ENCODE peak calls at places on chromosomes 5 and 9, in four cellular contexts. One of them, this sample, is unnamed.
A peak's percentile ranks its signal among the peaks of the same experiment; 100 is the strongest.

GRCh38 chr5:177141496-177141895 is 7.9 kb downstream of the NSD1 start:
- DNase-seq in H1: no peak
- DNase-seq in GM12878: no peak
- DNase-seq in HCT116: no peak
- DNase-seq in this sample: no peak

GRCh38 chr5:173513521-173513991 is 102.9 kb downstream of the BOD1 start:
- DNase-seq in H1: no peak
- DNase-seq in HCT116: no peak
- DNase-seq in GM12878: no peak
- DNase-seq in this sample: no peak

GRCh38 chr9:114003756-114004155 is 74.3 kb downstream of the AMBP start:
- DNase-seq in H1: no peak
- DNase-seq in HCT116: no peak
- DNase-seq in GM12878: no peak
- DNase-seq in this sample: no peak

GRCh38 chr5:69308046-69308553 is 24.5 kb downstream of the CCDC125 start:
- DNase-seq in GM12878: no peak
- DNase-seq in HCT116: no peak
- DNase-seq in H1: no peak
- DNase-seq in this sample: no peak

GRCh38 chr9:38229123-38229829 is 160.2 kb upstream of the SHB start:
- DNase-seq in H1: no peak
- DNase-seq in HCT116: no peak
- DNase-seq in GM12878: no peak
- DNase-seq in this sample: no peak

GRCh38 chr9:33466565-33467495 is 6.9 kb downstream of the NOL6 start:
- DNase-seq in H1: peak; percentile 96
- DNase-seq in HCT116: no peak
- DNase-seq in GM12878: no peak
- DNase-seq in this sample: peak; percentile 88

GRCh38 chr5:10724799-10725507 is 36.1 kb downstream of the DAP start:
- DNase-seq in HCT116: peak; percentile 75
- DNase-seq in H1: no peak
- DNase-seq in GM12878: no peak
- DNase-seq in this sample: peak; percentile 24

GRCh38 chr9:22050924-22051323 is 41.8 kb upstream of the CDKN2B start:
- DNase-seq in HCT116: no peak
- DNase-seq in GM12878: no peak
- DNase-seq in H1: no peak
- DNase-seq in this sample: no peak

GRCh38 chr5:145509336-145510150 is 325.6 kb downstream of the PRELID2 start:
- DNase-seq in HCT116: no peak
- DNase-seq in H1: no peak
- DNase-seq in GM12878: no peak
- DNase-seq in this sample: no peak

GRCh38 chr5:170301149-170301548 is 3.6 kb upstream of the LCP2 start:
- DNase-seq in H1: no peak
- DNase-seq in GM12878: no peak
- DNase-seq in HCT116: no peak
- DNase-seq in this sample: no peak

GRCh38 chr5:137352095-137352494 is 147.0 kb downstream of the SPOCK1 start:
- DNase-seq in H1: no peak
- DNase-seq in GM12878: no peak
- DNase-seq in HCT116: no peak
- DNase-seq in this sample: no peak

GRCh38 chr5:14156611-14157493 is 13.7 kb downstream of the TRIO start:
- DNase-seq in GM12878: peak; percentile 67
- DNase-seq in HCT116: peak; percentile 32
- DNase-seq in H1: no peak
- DNase-seq in this sample: no peak

GRCh38 chr9:18447131-18447530 is 26.8 kb upstream of the ADAMTSL1 start:
- DNase-seq in HCT116: no peak
- DNase-seq in GM12878: no peak
- DNase-seq in H1: no peak
- DNase-seq in this sample: no peak

GRCh38 chr9:95349109-95350038 is 31.9 kb upstream of the FANCC start:
- DNase-seq in HCT116: no peak
- DNase-seq in GM12878: no peak
- DNase-seq in H1: peak; percentile 80
- DNase-seq in this sample: peak; percentile 67

GRCh38 chr9:81737871-81738507 is 48.6 kb upstream of the TLE1 start:
- DNase-seq in HCT116: peak; percentile 89
- DNase-seq in GM12878: no peak
- DNase-seq in H1: no peak
- DNase-seq in this sample: no peak

GRCh38 chr5:122375801-122376200 is 63.8 kb downstream of the SNCAIP start:
- DNase-seq in HCT116: no peak
- DNase-seq in H1: no peak
- DNase-seq in GM12878: no peak
- DNase-seq in this sample: no peak

GRCh38 chr5:32712463-32713395 is 1.6 kb downstream of the NPR3 start:
- DNase-seq in H1: peak; percentile 66
- DNase-seq in HCT116: no peak
- DNase-seq in GM12878: no peak
- DNase-seq in this sample: peak; percentile 33

GRCh38 chr5:57382665-57383064 is 99.9 kb downstream of the ACTBL2 start:
- DNase-seq in GM12878: no peak
- DNase-seq in HCT116: no peak
- DNase-seq in H1: no peak
- DNase-seq in this sample: no peak

GRCh38 chr5:133121611-133122150 is 69.9 kb downstream of the HSPA4 start:
- DNase-seq in HCT116: no peak
- DNase-seq in GM12878: no peak
- DNase-seq in H1: no peak
- DNase-seq in this sample: no peak

GRCh38 chr5:59487068-59487686 is 406.3 kb downstream of the PDE4D start:
- DNase-seq in GM12878: no peak
- DNase-seq in H1: no peak
- DNase-seq in HCT116: no peak
- DNase-seq in this sample: no peak

GRCh38 chr9:136593581-136593980 is 47.7 kb upstream of the NOTCH1 start:
- DNase-seq in GM12878: no peak
- DNase-seq in H1: no peak
- DNase-seq in HCT116: no peak
- DNase-seq in this sample: no peak

GRCh38 chr9:89492586-89492985 is 5.3 kb downstream of the SEMA4D start:
- DNase-seq in GM12878: no peak
- DNase-seq in H1: no peak
- DNase-seq in HCT116: no peak
- DNase-seq in this sample: no peak

GRCh38 chr5:89441965-89442364 is 559.0 kb upstream of the MEF2C start:
- DNase-seq in H1: no peak
- DNase-seq in HCT116: no peak
- DNase-seq in GM12878: no peak
- DNase-seq in this sample: no peak

GRCh38 chr5:37598665-37599064 is 219.5 kb downstream of the WDR70 start:
- DNase-seq in H1: no peak
- DNase-seq in GM12878: no peak
- DNase-seq in HCT116: no peak
- DNase-seq in this sample: no peak

GRCh38 chr5:32193591-32193990 is 19.5 kb upstream of the GOLPH3 start:
- DNase-seq in HCT116: no peak
- DNase-seq in H1: no peak
- DNase-seq in GM12878: no peak
- DNase-seq in this sample: no peak

GRCh38 chr5:73122875-73123810 is 2.8 kb downstream of the TMEM171 start:
- DNase-seq in GM12878: no peak
- DNase-seq in H1: peak; percentile 57
- DNase-seq in HCT116: no peak
- DNase-seq in this sample: peak; percentile 49

GRCh38 chr5:32057157-32058096 is 116.7 kb downstream of the GOLPH3 start:
- DNase-seq in H1: no peak
- DNase-seq in GM12878: no peak
- DNase-seq in HCT116: peak; percentile 15
- DNase-seq in this sample: no peak

GRCh38 chr5:57598756-57599155 is 116.1 kb upstream of the ACTBL2 start:
- DNase-seq in GM12878: no peak
- DNase-seq in HCT116: peak; percentile 0
- DNase-seq in H1: no peak
- DNase-seq in this sample: no peak

GRCh38 chr5:126067404-126067803 is 355.8 kb upstream of the GRAMD2B start:
- DNase-seq in H1: no peak
- DNase-seq in HCT116: no peak
- DNase-seq in GM12878: no peak
- DNase-seq in this sample: no peak

GRCh38 chr5:126070481-126070880 is 352.7 kb upstream of the GRAMD2B start:
- DNase-seq in HCT116: no peak
- DNase-seq in H1: no peak
- DNase-seq in GM12878: no peak
- DNase-seq in this sample: no peak

GRCh38 chr5:126065061-126065460 is 358.1 kb upstream of the GRAMD2B start:
- DNase-seq in HCT116: no peak
- DNase-seq in H1: no peak
- DNase-seq in GM12878: no peak
- DNase-seq in this sample: no peak

GRCh38 chr5:126069329-126069728 is 353.9 kb upstream of the GRAMD2B start:
- DNase-seq in HCT116: no peak
- DNase-seq in GM12878: no peak
- DNase-seq in H1: no peak
- DNase-seq in this sample: no peak

GRCh38 chr5:126066795-126067321 is 356.4 kb upstream of the GRAMD2B start:
- DNase-seq in HCT116: no peak
- DNase-seq in GM12878: no peak
- DNase-seq in H1: no peak
- DNase-seq in this sample: no peak
- TF ChIP-seq ATF3 in HCT116: no peak
- TF ChIP-seq ATF3 in GM12878: no peak
- TF ChIP-seq ATF3 in H1: no peak
- TF ChIP-seq ATF3 in this sample: no peak

GRCh38 chr5:168109441-168109840 is 182.0 kb upstream of the WWC1 start:
- DNase-seq in H1: no peak
- DNase-seq in HCT116: no peak
- DNase-seq in GM12878: no peak
- DNase-seq in this sample: no peak
- TF ChIP-seq ATF3 in H1: no peak
- TF ChIP-seq ATF3 in HCT116: no peak
- TF ChIP-seq ATF3 in GM12878: no peak
- TF ChIP-seq ATF3 in this sample: no peak

GRCh38 chr9:87102131-87102530 is 154.8 kb upstream of the GAS1 start:
- DNase-seq in HCT116: no peak
- DNase-seq in GM12878: no peak
- DNase-seq in H1: no peak
- DNase-seq in this sample: no peak

GRCh38 chr9:87097238-87097637 is 149.9 kb upstream of the GAS1 start:
- DNase-seq in H1: no peak
- DNase-seq in HCT116: no peak
- DNase-seq in GM12878: no peak
- DNase-seq in this sample: no peak

GRCh38 chr9:87100001-87100400 is 152.7 kb upstream of the GAS1 start:
- DNase-seq in H1: no peak
- DNase-seq in GM12878: no peak
- DNase-seq in HCT116: no peak
- DNase-seq in this sample: no peak

GRCh38 chr9:87095961-87096360 is 148.7 kb upstream of the GAS1 start:
- DNase-seq in GM12878: no peak
- DNase-seq in HCT116: no peak
- DNase-seq in H1: no peak
- DNase-seq in this sample: no peak

DNA sequence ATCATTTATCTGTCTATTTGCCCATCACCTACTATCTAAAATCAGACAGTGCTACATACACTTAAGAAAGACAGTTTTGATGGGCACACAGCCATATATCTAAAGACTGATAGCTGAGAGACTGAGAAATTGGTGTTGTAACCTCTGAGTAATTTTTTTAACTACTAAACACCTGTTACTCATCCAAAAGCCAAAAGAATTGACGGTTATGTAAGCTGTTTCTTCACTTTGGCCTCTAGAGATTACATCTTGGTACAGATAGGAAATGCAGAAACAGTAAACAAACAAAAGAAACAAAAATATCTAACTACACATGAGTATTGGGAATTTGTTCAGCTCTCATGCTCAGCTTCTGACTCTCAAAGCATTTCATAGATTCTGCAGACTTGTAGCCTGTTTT is 152.1 kb upstream of the GAS1 start:
- DNase-seq in GM12878: no peak
- DNase-seq in HCT116: no peak
- DNase-seq in H1: no peak
- DNase-seq in this sample: no peak
- TF ChIP-seq ATF3 in GM12878: no peak
- TF ChIP-seq ATF3 in HCT116: no peak
- TF ChIP-seq ATF3 in H1: no peak
- TF ChIP-seq ATF3 in this sample: no peak

GRCh38 chr9:134835455-134835854 is 45.2 kb upstream of the FCN2 start:
- DNase-seq in HCT116: no peak
- DNase-seq in GM12878: no peak
- DNase-seq in H1: no peak
- DNase-seq in this sample: no peak
- TF ChIP-seq ATF3 in HCT116: no peak
- TF ChIP-seq ATF3 in GM12878: no peak
- TF ChIP-seq ATF3 in H1: no peak
- TF ChIP-seq ATF3 in this sample: no peak

This sample was measured in WTC11.